ENCODE peak calls at places on chromosome 14, in five cellular contexts. One of them, this sample, is unnamed.

GRCh38 chr14:68718033-68718725 is 74.7 kb downstream of the ZFP36L1 start:
- DNase-seq in thoracic aorta: no peak
- DNase-seq in PC-3: peak; percentile 52
- DNase-seq in left ventricle myocardium inferior: no peak
- DNase-seq in upper lobe of right lung: no peak
- DNase-seq in this sample: no peak

GRCh38 chr14:76350671-76351070 is 25.3 kb upstream of the ESRRB start:
- DNase-seq in thoracic aorta: no peak
- DNase-seq in PC-3: no peak
- DNase-seq in left ventricle myocardium inferior: no peak
- DNase-seq in upper lobe of right lung: no peak
- DNase-seq in this sample: no peak

GRCh38 chr14:93996130-93996695 is 888 bp upstream of the CCDC197 start:
- DNase-seq in thoracic aorta: no peak
- DNase-seq in PC-3: no peak
- DNase-seq in left ventricle myocardium inferior: no peak
- DNase-seq in upper lobe of right lung: no peak
- DNase-seq in this sample: no peak

GRCh38 chr14:96662116-96662901 is 134.9 kb upstream of the VRK1 start:
- DNase-seq in thoracic aorta: no peak
- DNase-seq in PC-3: no peak
- DNase-seq in left ventricle myocardium inferior: no peak
- DNase-seq in upper lobe of right lung: no peak
- DNase-seq in this sample: no peak

GRCh38 chr14:87745507-87746118 is 247.4 kb downstream of the GALC start:
- DNase-seq in thoracic aorta: no peak
- DNase-seq in PC-3: peak; percentile 39
- DNase-seq in left ventricle myocardium inferior: no peak
- DNase-seq in upper lobe of right lung: no peak
- DNase-seq in this sample: no peak

GRCh38 chr14:54782803-54783659 is 119.6 kb downstream of the GCH1 start:
- DNase-seq in thoracic aorta: no peak
- DNase-seq in PC-3: no peak
- DNase-seq in left ventricle myocardium inferior: no peak
- DNase-seq in upper lobe of right lung: no peak
- DNase-seq in this sample: no peak

GRCh38 chr14:98890556-98891340 is 381.2 kb downstream of the BCL11B start:
- DNase-seq in thoracic aorta: no peak
- DNase-seq in PC-3: no peak
- DNase-seq in left ventricle myocardium inferior: no peak
- DNase-seq in upper lobe of right lung: no peak
- DNase-seq in this sample: no peak

GRCh38 chr14:61176686-61177085 is 104.5 kb downstream of the TMEM30B start:
- DNase-seq in thoracic aorta: no peak
- DNase-seq in PC-3: no peak
- DNase-seq in left ventricle myocardium inferior: no peak
- DNase-seq in upper lobe of right lung: no peak
- DNase-seq in this sample: no peak

GRCh38 chr14:68884031-68885030 is 91.5 kb upstream of the ZFP36L1 start:
- DNase-seq in thoracic aorta: peak; percentile 60
- DNase-seq in PC-3: peak; percentile 97
- DNase-seq in left ventricle myocardium inferior: peak; percentile 63
- DNase-seq in upper lobe of right lung: no peak
- DNase-seq in this sample: peak; percentile 68

GRCh38 chr14:53655080-53655785 is 301.4 kb downstream of the BMP4 start:
- DNase-seq in thoracic aorta: no peak
- DNase-seq in PC-3: no peak
- DNase-seq in left ventricle myocardium inferior: no peak
- DNase-seq in upper lobe of right lung: no peak
- DNase-seq in this sample: no peak

GRCh38 chr14:67360469-67361206 is 510 bp downstream of the EIF2S1 start:
- DNase-seq in thoracic aorta: peak; percentile 6
- DNase-seq in PC-3: no peak
- DNase-seq in left ventricle myocardium inferior: no peak
- DNase-seq in upper lobe of right lung: no peak
- DNase-seq in this sample: no peak

GRCh38 chr14:99910337-99911268 is 117.4 kb downstream of the EML1 start:
- DNase-seq in thoracic aorta: no peak
- DNase-seq in PC-3: peak; percentile 87
- DNase-seq in left ventricle myocardium inferior: no peak
- DNase-seq in upper lobe of right lung: no peak
- DNase-seq in this sample: no peak

GRCh38 chr14:57478050-57478449 is 15.6 kb downstream of the CCDC198 start:
- DNase-seq in thoracic aorta: no peak
- DNase-seq in PC-3: no peak
- DNase-seq in left ventricle myocardium inferior: no peak
- DNase-seq in upper lobe of right lung: no peak
- DNase-seq in this sample: no peak

GRCh38 chr14:95662376-95663186 is 23.6 kb upstream of the TCL1B start:
- DNase-seq in thoracic aorta: no peak
- DNase-seq in PC-3: no peak
- DNase-seq in left ventricle myocardium inferior: no peak
- DNase-seq in upper lobe of right lung: no peak
- DNase-seq in this sample: no peak

GRCh38 chr14:53964249-53964648 is 7.6 kb upstream of the BMP4 start:
- DNase-seq in thoracic aorta: no peak
- DNase-seq in PC-3: no peak
- DNase-seq in left ventricle myocardium inferior: no peak
- DNase-seq in upper lobe of right lung: no peak
- DNase-seq in this sample: no peak

DNA sequence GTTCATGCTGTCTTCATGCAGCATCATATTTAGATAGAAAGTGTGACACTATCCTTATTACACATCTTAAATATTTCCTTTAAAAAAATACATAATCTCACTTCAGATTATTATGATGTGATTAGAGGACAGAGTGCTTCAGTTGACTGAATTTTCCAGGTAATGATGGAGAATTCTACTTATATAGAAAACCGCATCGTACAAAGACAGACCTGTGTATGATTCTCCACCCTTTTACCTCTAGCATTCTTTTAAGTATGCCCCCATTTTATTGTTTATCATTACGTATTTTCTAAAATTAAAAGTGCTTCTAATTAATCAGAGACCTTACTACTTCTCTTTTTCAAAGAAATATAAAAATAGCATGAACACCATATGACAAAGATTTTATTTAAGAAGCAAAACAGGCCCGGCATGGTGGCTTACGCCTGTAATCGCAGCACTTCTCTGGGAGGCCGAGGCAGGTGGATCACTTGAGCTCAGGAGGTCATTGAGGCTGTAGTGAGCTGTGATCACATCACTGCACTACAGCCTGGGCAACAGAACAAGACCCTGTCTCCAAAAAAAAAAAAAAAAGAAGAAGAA is 13.9 kb downstream of the RPS6KA5 start:
- DNase-seq in thoracic aorta: no peak
- DNase-seq in PC-3: no peak
- DNase-seq in left ventricle myocardium inferior: no peak
- DNase-seq in upper lobe of right lung: no peak
- DNase-seq in this sample: no peak
- H3K36me3 ChIP-seq in thoracic aorta: no peaks in the 10 kb centered on the region
- H3K36me3 ChIP-seq in PC-3: no peaks in the 10 kb centered on the region
- H3K36me3 ChIP-seq in left ventricle myocardium inferior: no peaks in the 10 kb centered on the region
- H3K36me3 ChIP-seq in upper lobe of right lung: no peaks in the 10 kb centered on the region
- H3K36me3 ChIP-seq in this sample: no peaks in the 10 kb centered on the region

GRCh38 chr14:36346052-36346451 is 25.6 kb upstream of the MBIP start:
- DNase-seq in thoracic aorta: no peak
- DNase-seq in PC-3: no peak
- DNase-seq in left ventricle myocardium inferior: no peak
- DNase-seq in upper lobe of right lung: no peak
- DNase-seq in this sample: no peak
- H3K36me3 ChIP-seq in thoracic aorta: no peaks in the 10 kb centered on the region
- H3K36me3 ChIP-seq in PC-3: no peaks in the 10 kb centered on the region
- H3K36me3 ChIP-seq in left ventricle myocardium inferior: no peaks in the 10 kb centered on the region
- H3K36me3 ChIP-seq in upper lobe of right lung: no peaks in the 10 kb centered on the region
- H3K36me3 ChIP-seq in this sample: no peaks in the 10 kb centered on the region

DNA sequence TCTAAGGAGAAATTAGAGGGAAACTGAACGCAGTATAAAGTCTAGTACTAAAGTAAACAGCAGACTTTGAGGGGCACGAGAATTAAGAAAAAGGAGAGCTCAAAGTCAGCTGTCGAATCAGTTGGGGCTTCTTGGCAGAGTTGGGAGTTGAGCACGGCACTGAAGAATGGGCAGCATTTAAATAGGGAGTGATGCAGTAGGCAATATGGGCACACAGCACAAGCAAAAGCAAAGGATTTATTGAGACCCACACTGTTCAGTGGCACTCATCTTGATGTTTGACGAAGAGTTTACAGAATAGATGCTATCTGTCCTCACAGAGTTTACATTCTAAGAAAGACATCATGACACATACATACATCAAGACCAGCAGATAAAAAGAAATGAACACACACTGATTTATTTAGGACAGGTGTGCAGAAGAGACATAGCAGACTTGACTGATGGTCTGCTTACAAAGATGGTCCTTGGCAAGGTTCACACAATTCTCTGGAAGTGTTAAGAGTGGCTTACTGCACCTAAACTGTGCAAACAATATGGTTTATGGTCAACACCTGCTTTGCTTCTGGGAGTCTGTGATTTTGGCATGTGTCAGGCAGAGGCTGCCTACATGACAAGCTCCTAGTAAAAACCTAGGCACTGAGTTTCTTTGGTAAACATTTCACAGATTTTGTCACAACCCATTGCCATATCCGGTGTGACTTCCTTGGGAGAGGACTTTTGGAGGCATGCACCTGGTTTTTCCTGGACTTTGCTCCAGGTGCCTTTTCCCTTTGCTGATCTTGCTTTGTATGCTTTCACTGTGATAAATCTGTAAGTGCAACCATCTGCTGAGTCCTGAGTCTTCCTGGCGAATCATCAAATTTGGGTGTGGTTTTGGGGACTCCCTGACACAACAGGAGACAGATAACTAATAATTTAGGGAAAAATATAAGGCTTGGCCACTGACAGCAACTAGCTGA is 26.3 kb downstream of the ALKBH1 start:
- DNase-seq in thoracic aorta: no peak
- DNase-seq in PC-3: peak; percentile 66
- DNase-seq in left ventricle myocardium inferior: no peak
- DNase-seq in upper lobe of right lung: no peak
- DNase-seq in this sample: no peak
- H3K36me3 ChIP-seq in thoracic aorta: peaks cover 7% of the 10 kb centered on the region
- H3K36me3 ChIP-seq in PC-3: peaks cover 9% of the 10 kb centered on the region
- H3K36me3 ChIP-seq in left ventricle myocardium inferior: peaks cover 54% of the 10 kb centered on the region
- H3K36me3 ChIP-seq in upper lobe of right lung: peaks cover 37% of the 10 kb centered on the region
- H3K36me3 ChIP-seq in this sample: no peaks in the 10 kb centered on the region

GRCh38 chr14:34571771-34572170 is 32.3 kb upstream of the EAPP start:
- DNase-seq in thoracic aorta: no peak
- DNase-seq in PC-3: no peak
- DNase-seq in left ventricle myocardium inferior: no peak
- DNase-seq in upper lobe of right lung: no peak
- DNase-seq in this sample: no peak
- H3K36me3 ChIP-seq in thoracic aorta: peaks cover 47% of the 10 kb centered on the region
- H3K36me3 ChIP-seq in PC-3: peaks cover 21% of the 10 kb centered on the region
- H3K36me3 ChIP-seq in left ventricle myocardium inferior: peaks cover 98% of the 10 kb centered on the region
- H3K36me3 ChIP-seq in upper lobe of right lung: peaks cover 90% of the 10 kb centered on the region
- H3K36me3 ChIP-seq in this sample: no peaks in the 10 kb centered on the region

GRCh38 chr14:39094515-39094914 is 8.5 kb downstream of the SEC23A start:
- DNase-seq in thoracic aorta: no peak
- DNase-seq in PC-3: no peak
- DNase-seq in left ventricle myocardium inferior: no peak
- DNase-seq in upper lobe of right lung: no peak
- DNase-seq in this sample: no peak
- H3K36me3 ChIP-seq in thoracic aorta: peaks cover 18% of the 10 kb centered on the region
- H3K36me3 ChIP-seq in PC-3: peaks cover 30% of the 10 kb centered on the region
- H3K36me3 ChIP-seq in left ventricle myocardium inferior: peaks cover 60% of the 10 kb centered on the region
- H3K36me3 ChIP-seq in upper lobe of right lung: peaks cover 64% of the 10 kb centered on the region
- H3K36me3 ChIP-seq in this sample: no peaks in the 10 kb centered on the region

GRCh38 chr14:21088687-21089086 is 9.8 kb downstream of the ZNF219 start:
- DNase-seq in thoracic aorta: no peak
- DNase-seq in PC-3: no peak
- DNase-seq in left ventricle myocardium inferior: no peak
- DNase-seq in upper lobe of right lung: no peak
- DNase-seq in this sample: no peak

GRCh38 chr14:21089271-21089670 is 9.2 kb downstream of the ZNF219 start:
- DNase-seq in thoracic aorta: no peak
- DNase-seq in PC-3: no peak
- DNase-seq in left ventricle myocardium inferior: no peak
- DNase-seq in upper lobe of right lung: no peak
- DNase-seq in this sample: no peak

GRCh38 chr14:21084988-21085853 is 13.2 kb downstream of the ZNF219 start:
- DNase-seq in thoracic aorta: no peak
- DNase-seq in PC-3: peak; percentile 20
- DNase-seq in left ventricle myocardium inferior: no peak
- DNase-seq in upper lobe of right lung: peak; percentile 80
- DNase-seq in this sample: no peak

GRCh38 chr14:21087294-21088091 is 11.0 kb downstream of the ZNF219 start:
- DNase-seq in thoracic aorta: no peak
- DNase-seq in PC-3: peak; percentile 53
- DNase-seq in left ventricle myocardium inferior: no peak
- DNase-seq in upper lobe of right lung: no peak
- DNase-seq in this sample: no peak

GRCh38 chr14:21086908-21087293 is 11.6 kb downstream of the ZNF219 start:
- DNase-seq in thoracic aorta: no peak
- DNase-seq in PC-3: no peak
- DNase-seq in left ventricle myocardium inferior: no peak
- DNase-seq in upper lobe of right lung: no peak
- DNase-seq in this sample: no peak
- H3K36me3 ChIP-seq in thoracic aorta: peaks cover 48% of the 10 kb centered on the region
- H3K36me3 ChIP-seq in PC-3: no peaks in the 10 kb centered on the region
- H3K36me3 ChIP-seq in left ventricle myocardium inferior: peaks cover 91% of the 10 kb centered on the region
- H3K36me3 ChIP-seq in upper lobe of right lung: peaks cover 78% of the 10 kb centered on the region
- H3K36me3 ChIP-seq in this sample: no peaks in the 10 kb centered on the region